ENCODE peak calls at places on chromosomes 1 and 21, in nine cellular contexts. O is K562, U is A549, C is HCT116, I is WTC11, P is endothelial cell of umbilical vein, A is SK-N-SH, N is GM12878, W is H1. K is an unnamed sample.
A peak's percentile ranks its signal among the peaks of the same experiment; 100 is the strongest.

GRCh38 chr1:13762642-13763041 is 62.7 kb downstream of the PRDM2 start:
- DNase-seq in O (no peak), U (no peak), C (no peak), I (no peak), P (no peak), A (no peak), N (no peak), W (no peak), K (no peak)

GRCh38 chr1:22471078-22471477 is 19.4 kb downstream of the ZBTB40 start:
- DNase-seq in O (no peak), U (no peak), C (no peak), I (no peak), P (peak; percentile 12), A (peak; percentile 81), N (no peak), W (no peak), K (no peak)

GRCh38 chr1:39672551-39672947 is 642 bp upstream of the NT5C1A start:
- DNase-seq in O (peak; percentile 82), U (no peak), C (no peak), I (peak; percentile 68), P (peak; percentile 13), A (peak; percentile 77), N (no peak), W (peak; percentile 81), K (no peak)

GRCh38 chr1:27548858-27549719 is 54.9 kb downstream of the AHDC1 start:
- DNase-seq in O (no peak), U (no peak), C (no peak), I (no peak), P (no peak), A (no peak), N (no peak), W (no peak), K (no peak)

GRCh38 chr1:108767115-108767514 is 20.6 kb downstream of the STXBP3 start:
- DNase-seq in O (no peak), U (no peak), C (no peak), I (no peak), P (peak; percentile 82), A (no peak), N (no peak), W (no peak), K (no peak)

GRCh38 chr1:245583575-245584330 is 429.0 kb downstream of the KIF26B start:
- DNase-seq in O (no peak), U (peak; percentile 26), C (no peak), I (no peak), P (no peak), A (peak; percentile 57), N (no peak), W (no peak), K (no peak)

GRCh38 chr1:154154534-154155181 is at the start of gene NUP210L:
- DNase-seq in O (no peak), U (peak; percentile 15), C (no peak), I (peak; percentile 76), P (no peak), A (no peak), N (no peak), W (peak; percentile 75), K (no peak)

GRCh38 chr1:30697571-30697970 is 25.8 kb downstream of the MATN1 start:
- DNase-seq in O (no peak), U (no peak), C (no peak), I (no peak), P (no peak), A (no peak), N (no peak), W (no peak), K (no peak)

GRCh38 chr1:154327466-154328317 is 2.4 kb downstream of the ATP8B2 start:
- DNase-seq in O (no peak), U (no peak), C (no peak), I (no peak), P (peak; percentile 74), A (no peak), N (no peak), W (no peak), K (peak; percentile 26)

GRCh38 chr1:143611159-143611558 is 360.6 kb downstream of the FAM72C start:
- DNase-seq in O (peak; percentile 12), U (peak; percentile 11), C (no peak), I (no peak), P (no peak), A (no peak), N (no peak), W (peak; percentile 46), K (peak; percentile 4)
- TF ChIP-seq CTCF in O (peak; percentile 47), U (peak; percentile 18), C (peak; percentile 27), I (no peak), P (no peak), A (peak; percentile 37), N (no peak), W (no peak), K (peak; percentile 24)

GRCh38 chr1:182567629-182568028 is 21.4 kb downstream of the RNASEL start:
- DNase-seq in O (no peak), U (no peak), C (no peak), I (no peak), P (no peak), A (no peak), N (no peak), W (no peak), K (no peak)

GRCh38 chr1:182568647-182569284 is 20.3 kb downstream of the RNASEL start:
- DNase-seq in O (no peak), U (no peak), C (no peak), I (no peak), P (no peak), A (no peak), N (no peak), W (no peak), K (no peak)

GRCh38 chr1:182570611-182570970 is 18.5 kb downstream of the RNASEL start:
- DNase-seq in O (no peak), U (no peak), C (no peak), I (no peak), P (no peak), A (no peak), N (no peak), W (no peak), K (no peak)

GRCh38 chr1:182574156-182574555 is 14.9 kb downstream of the RNASEL start:
- DNase-seq in O (no peak), U (no peak), C (no peak), I (no peak), P (no peak), A (no peak), N (no peak), W (no peak), K (no peak)

DNA sequence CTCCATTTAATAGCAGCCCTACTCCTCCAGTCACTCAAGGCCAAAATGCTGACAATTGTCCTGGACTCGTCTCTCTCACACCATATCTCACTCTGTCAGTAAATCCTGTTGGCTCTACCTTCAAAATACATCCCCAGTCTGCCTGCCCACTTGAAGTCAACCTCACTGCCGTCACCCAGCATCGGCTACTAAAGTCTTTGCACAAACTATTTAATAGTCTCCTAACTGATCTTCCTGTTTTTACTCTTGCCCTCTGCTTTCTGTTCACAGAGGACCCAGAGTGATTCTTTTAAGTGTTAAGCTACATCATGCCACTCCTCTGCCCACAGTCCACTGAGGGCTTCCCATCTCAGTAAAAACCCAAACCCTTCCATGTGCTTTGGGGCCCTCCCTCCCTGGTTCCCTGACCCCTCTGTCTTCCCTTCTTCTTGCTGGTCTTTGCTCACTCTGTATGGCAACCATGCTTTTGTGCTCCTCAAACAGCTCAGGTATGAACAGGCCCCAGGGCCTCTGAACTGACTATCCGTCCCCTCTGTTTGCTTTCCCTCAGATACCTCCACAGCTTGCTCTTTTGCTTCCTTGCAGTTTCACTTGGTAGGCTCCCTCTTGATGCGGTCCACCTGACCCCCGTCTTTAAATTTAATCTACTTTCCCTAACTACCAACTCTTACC is 19.0 kb downstream of the RNASEL start:
- DNase-seq in O (no peak), U (no peak), C (no peak), I (no peak), P (no peak), A (no peak), N (no peak), W (no peak), K (no peak)
- TF ChIP-seq MAX in O (no peak), U (no peak), C (no peak), I (no peak), P (no peak), A (no peak), N (no peak), W (no peak), K (no peak)

DNA sequence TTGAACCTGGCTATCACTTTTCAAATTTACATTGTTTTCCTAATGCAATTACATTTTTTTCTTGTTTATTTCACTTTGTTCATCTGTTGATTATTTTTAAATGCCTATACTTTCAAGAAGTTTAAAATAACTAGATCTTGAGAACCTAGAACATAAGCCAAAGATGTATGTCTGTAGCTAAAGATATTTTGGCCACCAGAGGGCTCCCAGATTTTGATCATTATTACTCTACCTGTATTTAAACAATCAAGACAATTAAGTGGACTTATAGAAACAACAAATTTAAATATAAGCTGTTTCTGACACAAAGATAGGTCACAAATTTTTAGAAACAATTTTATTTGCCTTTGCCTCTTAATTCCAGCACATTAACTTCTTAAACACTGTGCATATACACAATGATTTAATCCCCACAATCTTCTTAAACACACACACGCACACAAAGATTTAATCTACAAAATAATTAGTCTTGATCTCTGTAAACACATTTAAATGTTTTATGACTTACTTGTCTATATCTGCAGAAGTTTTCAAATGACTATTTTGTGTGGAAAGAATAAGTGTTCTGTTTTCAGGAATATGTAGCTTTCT is 380.0 kb downstream of the DSCAM start:
- DNase-seq in O (no peak), U (peak; percentile 9), C (no peak), I (no peak), P (no peak), A (peak; percentile 17), N (no peak), W (no peak), K (peak; percentile 20)
- TF ChIP-seq CTCF in O (no peak), U (peak; percentile 50), C (peak; percentile 16), I (no peak), P (no peak), A (peak; percentile 27), N (no peak), W (no peak), K (peak; percentile 43)

GRCh38 chr1:87046951-87047350 is 132.5 kb downstream of the HS2ST1 start:
- DNase-seq in O (no peak), U (no peak), C (no peak), I (no peak), P (no peak), A (no peak), N (no peak), W (no peak), K (no peak)

GRCh38 chr1:87042127-87042811 is 127.8 kb downstream of the HS2ST1 start:
- DNase-seq in O (no peak), U (no peak), C (no peak), I (no peak), P (no peak), A (no peak), N (no peak), W (no peak), K (peak; percentile 39)

GRCh38 chr1:87045757-87046422 is 131.5 kb downstream of the HS2ST1 start:
- DNase-seq in O (no peak), U (no peak), C (no peak), I (no peak), P (no peak), A (no peak), N (no peak), W (no peak), K (no peak)

GRCh38 chr1:87044424-87044823 is 130.0 kb downstream of the HS2ST1 start:
- DNase-seq in O (no peak), U (no peak), C (no peak), I (no peak), P (no peak), A (no peak), N (no peak), W (no peak), K (no peak)

DNA sequence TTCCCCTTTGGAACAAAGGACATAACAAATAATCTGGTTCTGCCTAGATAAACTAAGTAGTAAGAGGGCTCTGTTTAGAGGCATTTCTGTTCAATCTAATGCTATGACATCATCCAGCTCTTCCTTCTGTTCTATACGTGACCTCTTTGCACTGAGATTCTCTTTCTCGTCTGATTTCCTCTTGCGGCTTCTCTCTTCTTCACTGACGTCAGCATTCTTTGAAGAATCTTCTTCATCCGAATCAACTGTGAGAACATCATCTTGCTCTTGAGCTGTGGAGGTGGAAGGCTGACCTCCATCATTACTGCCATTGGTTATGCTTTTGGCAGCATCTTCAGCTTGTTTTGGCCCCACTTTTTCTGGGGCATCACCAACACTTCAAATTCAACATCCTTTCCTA is 130.4 kb downstream of the HS2ST1 start:
- DNase-seq in O (no peak), U (no peak), C (no peak), I (no peak), P (no peak), A (no peak), N (no peak), W (no peak), K (no peak)
- TF ChIP-seq MAX in O (no peak), U (no peak), C (no peak), I (no peak), P (no peak), A (no peak), N (no peak), W (no peak), K (no peak)

K was measured in NB4.